ENCODE peak calls at places on chromosomes 12 and 14, in five cellular contexts. P, I, C, Q and K are unnamed samples. For H3K9me2, the result is how much of the 10 kb centered on the place peaks cover.

GRCh38 chr12:7113389-7113871 is 4.4 kb upstream of the C1RL start:
- DNase-seq in P (no peak), I (peak), C (no peak), Q (peak), K (peak)

GRCh38 chr12:132259364-132259871 is 70.0 kb downstream of the GALNT9 start:
- DNase-seq in P (no peak), I (no peak), C (no peak), Q (no peak), K (no peak)

GRCh38 chr14:31124197-31124596 is 83.4 kb downstream of the HECTD1 start:
- DNase-seq in P (no peak), I (no peak), C (no peak), Q (no peak), K (no peak)

GRCh38 chr14:24806061-24806678 is 172.2 kb upstream of the GZMB start:
- DNase-seq in P (no peak), I (peak), C (peak), Q (peak), K (peak)

GRCh38 chr12:105957058-105957457 is 181.7 kb downstream of the NUAK1 start:
- DNase-seq in P (no peak), I (no peak), C (no peak), Q (no peak), K (no peak)

GRCh38 chr12:52210186-52210924 is 18.5 kb upstream of the KRT80 start:
- DNase-seq in P (no peak), I (no peak), C (no peak), Q (peak), K (no peak)

GRCh38 chr12:79934309-79935020 is 432 bp downstream of the PPP1R12A start:
- DNase-seq in P (no peak), I (peak), C (no peak), Q (no peak), K (peak)

GRCh38 chr14:89992273-89992672 is 36.5 kb downstream of the TDP1 start:
- DNase-seq in P (no peak), I (no peak), C (no peak), Q (no peak), K (no peak)

GRCh38 chr14:50067723-50068495 is 48.5 kb downstream of the VCPKMT start:
- DNase-seq in P (peak), I (no peak), C (peak), Q (peak), K (no peak)

GRCh38 chr12:74957231-74957630 is 252.4 kb downstream of the KCNC2 start:
- DNase-seq in P (no peak), I (no peak), C (no peak), Q (no peak), K (no peak)

GRCh38 chr12:59695379-59695778 is 99.5 kb downstream of the SLC16A7 start:
- DNase-seq in P (no peak), I (no peak), C (no peak), Q (peak), K (no peak)

GRCh38 chr12:1592444-1593231 is 1.7 kb downstream of the FBXL14 start:
- DNase-seq in P (no peak), I (peak), C (no peak), Q (peak), K (peak)

GRCh38 chr12:54357802-54358619 is 6.3 kb downstream of the GPR84 start:
- DNase-seq in P (no peak), I (no peak), C (no peak), Q (peak), K (no peak)

GRCh38 chr14:92748259-92749016 is at the start of gene LGMN:
- DNase-seq in P (peak), I (peak), C (peak), Q (peak), K (peak)

GRCh38 chr14:92755495-92755894 is 7.1 kb upstream of the LGMN start:
- DNase-seq in P (no peak), I (no peak), C (no peak), Q (no peak), K (no peak)

GRCh38 chr14:92754956-92755355 is 6.5 kb upstream of the LGMN start:
- DNase-seq in P (no peak), I (no peak), C (no peak), Q (no peak), K (no peak)

GRCh38 chr14:92753250-92753649 is 4.8 kb upstream of the LGMN start:
- DNase-seq in P (no peak), I (no peak), C (no peak), Q (no peak), K (no peak)

GRCh38 chr14:92751819-92752218 is 3.4 kb upstream of the LGMN start:
- DNase-seq in P (no peak), I (no peak), C (no peak), Q (no peak), K (no peak)
- H3K9me2 ChIP-seq in P (under half), I (under half), C (under half), Q (under half), K (under half)

DNA sequence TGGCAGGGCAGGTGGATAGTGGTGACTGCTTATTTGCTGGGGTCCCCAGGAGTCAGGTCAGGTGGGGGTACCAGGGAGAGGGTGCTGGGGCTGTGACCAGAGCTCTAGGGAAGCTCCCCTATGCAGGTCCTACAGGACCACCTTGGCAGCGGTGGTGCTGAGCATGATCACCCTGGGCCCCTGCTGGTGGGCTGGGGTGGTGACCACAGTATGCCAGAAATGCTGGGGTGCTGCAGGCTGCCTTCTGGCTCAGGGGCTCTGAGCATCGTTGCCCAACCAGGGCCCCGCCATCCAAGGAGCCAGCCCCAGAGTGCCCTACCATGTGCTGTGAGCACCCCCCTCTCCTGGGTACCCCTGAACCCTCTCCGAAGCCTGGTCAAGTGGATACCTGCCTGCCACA is 17.5 kb upstream of the NUDT14 start:
- DNase-seq in P (no peak), I (no peak), C (no peak), Q (no peak), K (no peak)
- TF ChIP-seq CTCF in P (peak), I (no peak), C (no peak), Q (no peak), K (peak)

GRCh38 chr12:96436366-96437295 is 36.4 kb upstream of the CDK17 start:
- DNase-seq in P (no peak), I (no peak), C (no peak), Q (no peak), K (no peak)
- H3K9me2 ChIP-seq in P (under half), I (under half), C (under half), Q (under half), K (under half)

DNA sequence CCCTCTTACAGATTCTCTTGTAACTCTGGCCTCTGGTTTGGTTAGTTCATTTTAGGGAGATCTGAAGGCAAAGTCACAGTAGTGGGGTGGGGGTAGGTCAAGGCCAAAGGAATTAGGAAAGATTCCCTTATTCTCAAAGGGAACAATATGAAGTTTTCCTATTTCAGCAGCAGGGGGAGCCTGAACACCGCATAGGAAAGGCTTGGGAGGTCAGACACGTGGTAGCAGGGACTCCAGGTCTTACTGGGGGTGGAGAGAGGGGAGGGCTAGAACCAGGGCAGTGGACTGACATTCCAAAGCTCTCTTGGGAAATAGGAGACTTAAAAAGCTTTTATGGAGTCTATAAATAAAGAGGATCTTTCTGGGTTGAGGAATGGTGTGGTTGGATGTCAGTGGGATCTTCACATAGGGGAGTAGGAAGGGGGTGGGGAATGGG is 1.3 kb downstream of the ZC3H10 start:
- DNase-seq in P (peak), I (peak), C (peak), Q (peak), K (peak)
- TF ChIP-seq CTCF in P (peak), I (peak), C (peak), Q (peak), K (peak)

GRCh38 chr12:9390761-9391160 is 182.6 kb upstream of the PZP start:
- DNase-seq in P (no peak), I (no peak), C (no peak), Q (no peak), K (no peak)
- H3K9me2 ChIP-seq in P (under half), I (under half), C (under half), Q (under half), K (under half)

GRCh38 chr12:39798977-39799376 is 179.4 kb upstream of the ABCD2 start:
- DNase-seq in P (no peak), I (no peak), C (no peak), Q (no peak), K (no peak)

GRCh38 chr12:39804479-39805241 is 185.1 kb upstream of the ABCD2 start:
- DNase-seq in P (no peak), I (peak), C (no peak), Q (no peak), K (no peak)

GRCh38 chr12:39807043-39807442 is 187.4 kb upstream of the ABCD2 start:
- DNase-seq in P (peak), I (peak), C (no peak), Q (peak), K (peak)

GRCh38 chr12:39805651-39806050 is 186.0 kb upstream of the ABCD2 start:
- DNase-seq in P (no peak), I (peak), C (no peak), Q (no peak), K (no peak)

DNA sequence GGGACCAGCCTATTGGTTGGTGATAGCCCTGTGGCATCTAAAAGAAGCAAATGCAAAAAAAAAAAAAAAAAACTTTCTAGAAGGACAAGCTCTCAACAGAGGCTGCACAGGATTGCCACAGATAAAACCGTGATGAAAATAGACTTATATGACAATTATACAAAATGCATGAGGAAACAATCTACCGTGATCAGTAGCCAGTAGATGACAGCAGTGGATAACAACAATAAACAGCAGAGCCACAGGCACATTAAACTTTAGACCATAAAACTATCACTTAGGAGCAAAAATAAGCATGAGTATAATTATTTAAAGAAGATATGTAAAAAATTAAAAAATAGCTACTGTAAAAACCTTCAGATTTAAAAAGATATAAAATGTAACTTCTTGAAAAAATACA is 183.5 kb upstream of the ABCD2 start:
- DNase-seq in P (no peak), I (no peak), C (no peak), Q (no peak), K (no peak)
- TF ChIP-seq CTCF in P (no peak), I (no peak), C (no peak), Q (no peak), K (no peak)

DNA sequence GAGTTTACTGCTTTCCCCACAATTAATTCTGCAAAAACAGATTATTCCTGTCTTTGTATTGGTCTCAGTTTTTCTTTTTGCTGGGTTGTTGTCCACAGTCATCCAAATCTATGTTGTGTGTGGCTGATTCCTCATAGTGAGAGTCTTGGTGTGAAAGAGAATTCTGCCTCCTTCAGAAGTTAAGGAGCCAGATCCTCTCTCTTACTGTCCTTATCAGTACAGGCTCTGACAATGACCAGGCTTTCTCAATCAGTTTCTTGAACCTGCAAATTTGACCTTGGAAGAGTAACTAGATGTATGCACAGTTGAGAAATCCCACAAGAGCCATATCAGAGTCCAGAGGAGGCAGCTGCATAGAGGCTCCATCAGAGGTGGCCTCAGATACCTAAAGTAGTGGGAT is 5.4 kb upstream of the GALC start:
- DNase-seq in P (no peak), I (no peak), C (no peak), Q (no peak), K (no peak)
- H3K9me2 ChIP-seq in P (under half), I (under half), C (under half), Q (under half), K (under half)

GRCh38 chr12:49846033-49846432 is 3.1 kb upstream of the BCDIN3D start:
- DNase-seq in P (no peak), I (no peak), C (no peak), Q (no peak), K (no peak)

GRCh38 chr12:49843411-49843810 is 505 bp upstream of the BCDIN3D start:
- DNase-seq in P (no peak), I (no peak), C (no peak), Q (no peak), K (no peak)

GRCh38 chr12:49843871-49844437 is 1.0 kb upstream of the BCDIN3D start:
- DNase-seq in P (no peak), I (no peak), C (peak), Q (peak), K (no peak)

GRCh38 chr12:49838973-49839633 is 3.8 kb downstream of the BCDIN3D start:
- DNase-seq in P (peak), I (peak), C (peak), Q (peak), K (peak)

GRCh38 chr12:49842519-49843352 is at the start of gene BCDIN3D:
- DNase-seq in P (peak), I (peak), C (peak), Q (peak), K (peak)
- TF ChIP-seq CTCF in P (no peak), I (no peak), C (no peak), Q (no peak), K (no peak)